ENCODE peak calls at places on chromosomes 13 and 19, in seven cellular contexts. One of them, this sample, is unnamed.
A peak's percentile ranks its signal among the peaks of the same experiment; 100 is the strongest.

GRCh38 chr13:58313219-58313618 is 681.7 kb downstream of the PCDH17 start:
- DNase-seq in endothelial cell: no peak
- DNase-seq in A549: no peak
- DNase-seq in AG09309: no peak
- DNase-seq in activated B cell treated with CpG ODN at 0.5 μM for 24 hours: no peak
- DNase-seq in AG09319: no peak
- DNase-seq in cardiac fibroblast: no peak
- DNase-seq in this sample: no peak

GRCh38 chr13:27619093-27619705 is 1.1 kb downstream of the LNX2 start:
- DNase-seq in AG09309: no peak
- DNase-seq in A549: no peak
- DNase-seq in AG09319: no peak
- DNase-seq in activated B cell treated with CpG ODN at 0.5 μM for 24 hours: no peak
- DNase-seq in endothelial cell: no peak
- DNase-seq in cardiac fibroblast: peak; percentile 67
- DNase-seq in this sample: peak; percentile 30

GRCh38 chr13:100363351-100363750 is 225.2 kb downstream of the GGACT start:
- DNase-seq in endothelial cell: no peak
- DNase-seq in A549: no peak
- DNase-seq in AG09319: no peak
- DNase-seq in AG09309: peak; percentile 13
- DNase-seq in activated B cell treated with CpG ODN at 0.5 μM for 24 hours: no peak
- DNase-seq in cardiac fibroblast: peak; percentile 44
- DNase-seq in this sample: no peak

GRCh38 chr19:5103061-5103701 is 134.3 kb downstream of the KDM4B start:
- DNase-seq in A549: no peak
- DNase-seq in AG09319: no peak
- DNase-seq in activated B cell treated with CpG ODN at 0.5 μM for 24 hours: no peak
- DNase-seq in cardiac fibroblast: peak; percentile 55
- DNase-seq in endothelial cell: no peak
- DNase-seq in AG09309: no peak
- DNase-seq in this sample: no peak

GRCh38 chr13:23695711-23696512 is 125.7 kb downstream of the TNFRSF19 start:
- DNase-seq in AG09309: no peak
- DNase-seq in activated B cell treated with CpG ODN at 0.5 μM for 24 hours: peak; percentile 65
- DNase-seq in cardiac fibroblast: no peak
- DNase-seq in endothelial cell: no peak
- DNase-seq in AG09319: no peak
- DNase-seq in A549: no peak
- DNase-seq in this sample: no peak

GRCh38 chr13:35157143-35157755 is 215.2 kb downstream of the NBEA start:
- DNase-seq in A549: peak; percentile 17
- DNase-seq in cardiac fibroblast: peak; percentile 74
- DNase-seq in AG09319: no peak
- DNase-seq in endothelial cell: peak; percentile 48
- DNase-seq in AG09309: no peak
- DNase-seq in activated B cell treated with CpG ODN at 0.5 μM for 24 hours: no peak
- DNase-seq in this sample: peak; percentile 73

GRCh38 chr13:72346716-72347115 is 380.7 kb downstream of the MZT1 start:
- DNase-seq in endothelial cell: no peak
- DNase-seq in AG09309: no peak
- DNase-seq in AG09319: no peak
- DNase-seq in cardiac fibroblast: no peak
- DNase-seq in activated B cell treated with CpG ODN at 0.5 μM for 24 hours: no peak
- DNase-seq in A549: no peak
- DNase-seq in this sample: no peak

GRCh38 chr19:38035515-38036495 is 128.8 kb downstream of the SIPA1L3 start:
- DNase-seq in endothelial cell: no peak
- DNase-seq in activated B cell treated with CpG ODN at 0.5 μM for 24 hours: no peak
- DNase-seq in AG09309: no peak
- DNase-seq in AG09319: no peak
- DNase-seq in cardiac fibroblast: peak; percentile 40
- DNase-seq in A549: no peak
- DNase-seq in this sample: no peak

GRCh38 chr19:58364127-58364526 is 1.6 kb upstream of the ZNF497 start:
- DNase-seq in AG09319: no peak
- DNase-seq in AG09309: no peak
- DNase-seq in activated B cell treated with CpG ODN at 0.5 μM for 24 hours: no peak
- DNase-seq in endothelial cell: no peak
- DNase-seq in cardiac fibroblast: no peak
- DNase-seq in A549: no peak
- DNase-seq in this sample: no peak

GRCh38 chr19:22882797-22883196 is 50.7 kb downstream of the ZNF723 start:
- DNase-seq in A549: no peak
- DNase-seq in activated B cell treated with CpG ODN at 0.5 μM for 24 hours: no peak
- DNase-seq in endothelial cell: no peak
- DNase-seq in cardiac fibroblast: peak; percentile 11
- DNase-seq in AG09319: no peak
- DNase-seq in AG09309: no peak
- DNase-seq in this sample: peak; percentile 33
- TF ChIP-seq CTCF in A549: peak; percentile 15
- TF ChIP-seq CTCF in activated B cell treated with CpG ODN at 0.5 μM for 24 hours: no peak
- TF ChIP-seq CTCF in endothelial cell: no peak
- TF ChIP-seq CTCF in cardiac fibroblast: peak; percentile 22
- TF ChIP-seq CTCF in AG09319: no peak
- TF ChIP-seq CTCF in AG09309: no peak
- TF ChIP-seq CTCF in this sample: peak; percentile 16

DNA sequence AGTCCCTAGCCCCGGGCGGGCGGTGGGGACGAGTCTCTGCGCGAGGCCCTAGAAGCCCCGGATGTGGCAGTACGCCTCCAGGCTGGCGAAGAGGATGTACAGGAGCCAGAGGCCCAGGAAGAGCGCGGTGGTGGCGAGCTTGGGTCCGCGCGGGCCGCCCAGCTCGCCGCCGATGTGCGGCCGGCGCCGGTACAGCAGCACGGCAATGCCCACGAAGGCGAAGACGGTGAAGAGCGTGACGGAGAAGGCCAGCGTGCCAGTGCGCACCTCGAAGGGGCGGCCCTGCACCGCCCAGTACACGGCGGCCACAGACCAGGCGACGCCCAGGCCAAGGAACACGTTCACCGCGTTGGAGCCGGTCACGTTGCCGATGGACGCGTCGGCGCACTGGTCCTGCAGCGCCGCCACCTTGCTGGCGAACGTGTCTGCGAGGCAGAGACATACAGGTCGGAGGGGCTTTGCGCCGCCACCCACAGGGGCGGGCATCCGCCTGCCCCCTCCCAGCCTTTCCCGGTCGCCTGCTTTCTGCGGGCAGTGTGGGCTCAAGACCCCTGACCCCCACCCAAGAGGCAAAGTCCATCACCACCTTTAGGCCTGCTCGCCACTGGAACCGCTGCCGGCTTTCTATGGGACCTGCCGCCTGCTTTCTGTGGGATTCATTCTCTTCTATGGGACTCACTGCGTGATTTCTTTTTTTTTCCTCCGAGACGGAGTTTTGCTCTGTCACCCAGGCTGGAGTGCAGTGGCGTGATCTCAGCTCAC is 10.9 kb upstream of the MEIS3 start:
- DNase-seq in A549: no peak
- DNase-seq in AG09309: no peak
- DNase-seq in cardiac fibroblast: peak; percentile 64
- DNase-seq in activated B cell treated with CpG ODN at 0.5 μM for 24 hours: no peak
- DNase-seq in endothelial cell: no peak
- DNase-seq in AG09319: no peak
- DNase-seq in this sample: no peak
- TF ChIP-seq CTCF in A549: no peak
- TF ChIP-seq CTCF in AG09309: no peak
- TF ChIP-seq CTCF in cardiac fibroblast: no peak
- TF ChIP-seq CTCF in activated B cell treated with CpG ODN at 0.5 μM for 24 hours: no peak
- TF ChIP-seq CTCF in endothelial cell: peak; percentile 26
- TF ChIP-seq CTCF in AG09319: peak; percentile 14
- TF ChIP-seq CTCF in this sample: no peak

GRCh38 chr13:99228737-99229691 is 28.4 kb downstream of the UBAC2 start:
- DNase-seq in activated B cell treated with CpG ODN at 0.5 μM for 24 hours: no peak
- DNase-seq in AG09309: peak; percentile 67
- DNase-seq in A549: no peak
- DNase-seq in endothelial cell: no peak
- DNase-seq in AG09319: no peak
- DNase-seq in cardiac fibroblast: peak; percentile 21
- DNase-seq in this sample: peak; percentile 9
- TF ChIP-seq CTCF in activated B cell treated with CpG ODN at 0.5 μM for 24 hours: no peak
- TF ChIP-seq CTCF in AG09309: no peak
- TF ChIP-seq CTCF in A549: no peak
- TF ChIP-seq CTCF in endothelial cell: no peak
- TF ChIP-seq CTCF in AG09319: no peak
- TF ChIP-seq CTCF in cardiac fibroblast: no peak
- TF ChIP-seq CTCF in this sample: no peak

GRCh38 chr19:16375157-16375935 is 50.7 kb downstream of the KLF2 start:
- DNase-seq in A549: no peak
- DNase-seq in AG09319: no peak
- DNase-seq in AG09309: no peak
- DNase-seq in endothelial cell: no peak
- DNase-seq in activated B cell treated with CpG ODN at 0.5 μM for 24 hours: no peak
- DNase-seq in cardiac fibroblast: no peak
- DNase-seq in this sample: no peak
- TF ChIP-seq CTCF in A549: no peak
- TF ChIP-seq CTCF in AG09319: no peak
- TF ChIP-seq CTCF in AG09309: no peak
- TF ChIP-seq CTCF in endothelial cell: no peak
- TF ChIP-seq CTCF in activated B cell treated with CpG ODN at 0.5 μM for 24 hours: no peak
- TF ChIP-seq CTCF in cardiac fibroblast: no peak
- TF ChIP-seq CTCF in this sample: no peak

GRCh38 chr19:48182434-48182833 is 12.0 kb downstream of the ZSWIM9 start:
- DNase-seq in cardiac fibroblast: no peak
- DNase-seq in activated B cell treated with CpG ODN at 0.5 μM for 24 hours: no peak
- DNase-seq in AG09319: no peak
- DNase-seq in endothelial cell: no peak
- DNase-seq in AG09309: no peak
- DNase-seq in A549: no peak
- DNase-seq in this sample: no peak

GRCh38 chr19:48186015-48186414 is 15.5 kb downstream of the ZSWIM9 start:
- DNase-seq in AG09319: no peak
- DNase-seq in A549: no peak
- DNase-seq in endothelial cell: no peak
- DNase-seq in cardiac fibroblast: no peak
- DNase-seq in AG09309: no peak
- DNase-seq in activated B cell treated with CpG ODN at 0.5 μM for 24 hours: no peak
- DNase-seq in this sample: no peak

GRCh38 chr19:48181505-48181904 is 11.0 kb downstream of the ZSWIM9 start:
- DNase-seq in A549: no peak
- DNase-seq in AG09319: no peak
- DNase-seq in AG09309: no peak
- DNase-seq in cardiac fibroblast: no peak
- DNase-seq in activated B cell treated with CpG ODN at 0.5 μM for 24 hours: no peak
- DNase-seq in endothelial cell: no peak
- DNase-seq in this sample: no peak

GRCh38 chr19:48186541-48186991 is 16.1 kb downstream of the ZSWIM9 start:
- DNase-seq in AG09309: no peak
- DNase-seq in AG09319: no peak
- DNase-seq in activated B cell treated with CpG ODN at 0.5 μM for 24 hours: peak; percentile 26
- DNase-seq in A549: no peak
- DNase-seq in endothelial cell: no peak
- DNase-seq in cardiac fibroblast: no peak
- DNase-seq in this sample: no peak

DNA sequence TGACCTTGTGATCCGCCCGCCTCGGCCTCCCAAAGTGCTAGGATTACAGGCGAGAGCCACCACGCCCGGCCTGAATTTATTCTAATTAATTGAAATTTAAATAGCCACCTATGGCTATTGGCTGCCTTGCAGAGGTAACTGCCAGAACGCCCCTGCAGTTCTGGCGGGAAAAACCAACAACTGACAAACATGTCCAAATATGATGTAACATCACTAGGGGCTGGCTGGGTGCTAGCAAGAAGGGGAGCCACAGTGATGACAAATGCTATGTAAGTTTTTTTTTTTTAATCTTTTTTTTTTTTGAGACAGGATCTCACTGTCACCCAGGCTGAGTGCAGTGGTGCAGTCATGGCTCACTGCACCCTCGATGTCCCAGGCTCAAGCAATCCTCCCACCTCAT is 12.9 kb downstream of the ZSWIM9 start:
- DNase-seq in endothelial cell: no peak
- DNase-seq in activated B cell treated with CpG ODN at 0.5 μM for 24 hours: no peak
- DNase-seq in cardiac fibroblast: no peak
- DNase-seq in AG09309: no peak
- DNase-seq in AG09319: no peak
- DNase-seq in A549: no peak
- DNase-seq in this sample: no peak
- TF ChIP-seq CTCF in endothelial cell: no peak
- TF ChIP-seq CTCF in activated B cell treated with CpG ODN at 0.5 μM for 24 hours: no peak
- TF ChIP-seq CTCF in cardiac fibroblast: no peak
- TF ChIP-seq CTCF in AG09309: no peak
- TF ChIP-seq CTCF in AG09319: no peak
- TF ChIP-seq CTCF in A549: no peak
- TF ChIP-seq CTCF in this sample: no peak

GRCh38 chr19:55553217-55554182 is 8.2 kb upstream of the SBK3 start:
- DNase-seq in activated B cell treated with CpG ODN at 0.5 μM for 24 hours: no peak
- DNase-seq in A549: no peak
- DNase-seq in AG09319: no peak
- DNase-seq in endothelial cell: no peak
- DNase-seq in AG09309: no peak
- DNase-seq in cardiac fibroblast: no peak
- DNase-seq in this sample: no peak
- TF ChIP-seq CTCF in activated B cell treated with CpG ODN at 0.5 μM for 24 hours: no peak
- TF ChIP-seq CTCF in A549: no peak
- TF ChIP-seq CTCF in AG09319: no peak
- TF ChIP-seq CTCF in endothelial cell: no peak
- TF ChIP-seq CTCF in AG09309: no peak
- TF ChIP-seq CTCF in cardiac fibroblast: no peak
- TF ChIP-seq CTCF in this sample: no peak

DNA sequence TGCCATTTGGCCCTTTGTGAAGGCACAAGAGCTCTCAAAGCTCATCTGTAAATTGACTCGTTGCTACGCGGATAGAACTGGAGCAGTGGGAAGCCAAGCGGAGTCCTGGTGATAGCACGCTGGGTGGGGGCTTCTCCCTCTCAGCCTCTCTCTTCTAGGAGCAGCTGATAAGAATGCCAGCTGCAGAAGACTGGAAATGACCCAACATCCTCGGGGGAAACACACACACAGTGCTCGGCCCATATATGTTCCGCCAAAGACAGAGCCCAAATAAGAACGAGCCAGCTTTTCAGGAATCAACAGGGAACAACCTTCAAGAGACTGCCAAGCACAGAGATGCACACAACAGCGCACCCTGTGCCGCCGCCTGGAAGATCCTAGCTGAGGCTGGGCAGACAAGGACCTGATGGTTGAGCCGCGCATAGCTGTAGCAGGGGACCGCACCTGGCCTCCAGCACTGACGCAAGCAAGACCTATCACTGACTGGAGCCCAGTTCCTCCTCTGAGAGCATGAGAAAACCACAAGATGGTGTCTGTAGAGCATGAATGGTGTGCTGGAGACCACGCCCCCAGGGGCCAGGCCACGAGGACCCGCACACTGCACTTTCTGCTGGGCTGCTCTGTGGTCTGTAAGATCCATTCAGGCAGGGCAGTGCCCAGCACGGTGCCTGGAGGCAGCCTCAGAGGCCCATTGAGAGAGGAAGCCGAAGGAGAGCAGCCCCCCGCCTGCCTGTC is 16.0 kb upstream of the SLC35E1 start:
- DNase-seq in cardiac fibroblast: peak; percentile 47
- DNase-seq in A549: no peak
- DNase-seq in activated B cell treated with CpG ODN at 0.5 μM for 24 hours: peak; percentile 76
- DNase-seq in AG09319: no peak
- DNase-seq in AG09309: no peak
- DNase-seq in endothelial cell: no peak
- DNase-seq in this sample: no peak
- TF ChIP-seq CTCF in cardiac fibroblast: no peak
- TF ChIP-seq CTCF in A549: no peak
- TF ChIP-seq CTCF in activated B cell treated with CpG ODN at 0.5 μM for 24 hours: no peak
- TF ChIP-seq CTCF in AG09319: no peak
- TF ChIP-seq CTCF in AG09309: no peak
- TF ChIP-seq CTCF in endothelial cell: no peak
- TF ChIP-seq CTCF in this sample: no peak

GRCh38 chr19:50794778-50795664 is 4.8 kb downstream of the ACP4 start:
- DNase-seq in AG09309: no peak
- DNase-seq in AG09319: no peak
- DNase-seq in A549: no peak
- DNase-seq in activated B cell treated with CpG ODN at 0.5 μM for 24 hours: no peak
- DNase-seq in cardiac fibroblast: no peak
- DNase-seq in endothelial cell: no peak
- DNase-seq in this sample: peak; percentile 39
- TF ChIP-seq CTCF in AG09309: peak; percentile 15
- TF ChIP-seq CTCF in AG09319: no peak
- TF ChIP-seq CTCF in A549: no peak
- TF ChIP-seq CTCF in activated B cell treated with CpG ODN at 0.5 μM for 24 hours: no peak
- TF ChIP-seq CTCF in cardiac fibroblast: no peak
- TF ChIP-seq CTCF in endothelial cell: no peak
- TF ChIP-seq CTCF in this sample: peak; percentile 7

This sample was measured in MCF 10A.